ENCODE peak calls at places on chromosomes 11 and 22, in four cellular contexts. F is GM23248, P is A673, T is fibroblast of lung. N is an unnamed sample.

GRCh38 chr22:35299717-35300497 is at the start of gene TOM1:
- DNase-seq in T (peak), F (peak), P (peak), N (peak)

GRCh38 chr11:105699203-105699602 is 89.3 kb downstream of the GRIA4 start:
- DNase-seq in P (no peak), F (no peak), T (no peak), N (no peak)

GRCh38 chr11:8034604-8035224 is 46.3 kb upstream of the TUB start:
- DNase-seq in P (no peak), F (no peak), T (no peak), N (no peak)

GRCh38 chr11:125025968-125026367 is 37.1 kb upstream of the SLC37A2 start:
- DNase-seq in P (no peak), F (no peak), T (no peak), N (no peak)

GRCh38 chr11:12291767-12292166 is 85.6 kb upstream of the PARVA start:
- DNase-seq in P (no peak), F (no peak), T (no peak), N (no peak)

GRCh38 chr22:19867617-19868016 is 12.9 kb upstream of the GNB1L start:
- DNase-seq in F (no peak), T (no peak), P (no peak), N (no peak)

GRCh38 chr11:4035985-4036384 is 58.6 kb upstream of the RRM1 start:
- DNase-seq in P (no peak), F (no peak), T (no peak), N (no peak)

GRCh38 chr11:108340958-108341357 is 118.1 kb downstream of the ATM start:
- DNase-seq in P (no peak), T (no peak), F (no peak), N (no peak)

GRCh38 chr11:45234306-45235006 is 51.7 kb downstream of the SYT13 start:
- DNase-seq in T (no peak), F (no peak), P (no peak), N (no peak)

GRCh38 chr22:38028344-38029130 is 28.7 kb upstream of the PICK1 start:
- DNase-seq in P (no peak), F (no peak), T (no peak), N (no peak)

GRCh38 chr11:119673389-119674336 is 55.3 kb downstream of the NECTIN1 start:
- DNase-seq in T (no peak), P (no peak), F (no peak), N (no peak)

GRCh38 chr11:116421529-116422185 is 351.1 kb downstream of the BUD13 start:
- DNase-seq in P (no peak), T (no peak), F (no peak), N (no peak)

GRCh38 chr11:130636672-130637463 is 188.4 kb downstream of the ADAMTS15 start:
- DNase-seq in T (peak), F (peak), P (no peak), N (no peak)

GRCh38 chr11:43788394-43788793 is 92.2 kb upstream of the ALKBH3 start:
- DNase-seq in P (peak), F (no peak), T (no peak), N (no peak)

GRCh38 chr22:42636506-42636905 is 3.9 kb downstream of the ATP5MGL start:
- DNase-seq in F (no peak), P (no peak), T (no peak), N (no peak)

GRCh38 chr11:2428322-2428795 is 16.0 kb downstream of the TRPM5 start:
- DNase-seq in T (peak), F (peak), P (peak), N (no peak)
- TF ChIP-seq EZH2 in T (no peak), F (no peak), P (no peak), N (no peak)

GRCh38 chr11:101129203-101129943 is at the start of gene PGR:
- DNase-seq in P (peak), F (peak), T (peak), N (no peak)
- TF ChIP-seq EZH2 in P (peak), F (peak), T (peak), N (peak)

GRCh38 chr11:69716099-69716498 is 12.3 kb upstream of the FGF19 start:
- DNase-seq in P (no peak), T (no peak), F (no peak), N (no peak)

GRCh38 chr11:69718912-69719311 is 15.1 kb upstream of the FGF19 start:
- DNase-seq in T (no peak), P (no peak), F (no peak), N (no peak)

GRCh38 chr11:69716891-69717747 is 13.3 kb upstream of the FGF19 start:
- DNase-seq in F (no peak), T (no peak), P (no peak), N (no peak)

GRCh38 chr11:69715446-69715845 is 11.6 kb upstream of the FGF19 start:
- DNase-seq in T (no peak), F (no peak), P (no peak), N (no peak)

GRCh38 chr11:69718147-69718546 is 14.3 kb upstream of the FGF19 start:
- DNase-seq in F (peak), P (peak), T (peak), N (no peak)
- TF ChIP-seq EZH2 in F (no peak), P (no peak), T (no peak), N (no peak)

DNA sequence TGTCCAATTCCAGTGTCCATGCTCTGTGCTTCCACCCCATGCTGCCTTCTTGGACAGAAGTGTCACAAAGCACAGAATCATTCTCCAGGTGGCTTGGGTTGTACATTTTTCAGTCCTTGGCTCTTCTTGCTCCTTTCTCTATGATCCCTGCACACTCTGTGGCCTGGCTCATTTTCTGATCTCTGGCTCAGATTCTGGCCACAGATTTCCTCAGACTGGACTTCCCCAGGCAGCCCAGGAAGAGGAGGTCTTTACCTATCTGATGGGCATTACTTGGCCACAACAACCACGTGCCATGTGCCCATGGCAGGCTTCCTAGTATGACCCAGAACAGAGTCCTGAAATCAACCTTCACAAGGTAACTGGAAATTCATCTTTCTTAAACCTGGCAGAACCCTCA is 27.2 kb downstream of the SYTL2 start:
- DNase-seq in F (no peak), P (no peak), T (no peak), N (no peak)
- TF ChIP-seq EZH2 in F (no peak), P (no peak), T (no peak), N (no peak)

GRCh38 chr22:50170453-50171318 is at the start of gene PANX2:
- DNase-seq in F (peak), T (no peak), P (no peak), N (no peak)
- TF ChIP-seq EZH2 in F (no peak), T (peak), P (no peak), N (no peak)

DNA sequence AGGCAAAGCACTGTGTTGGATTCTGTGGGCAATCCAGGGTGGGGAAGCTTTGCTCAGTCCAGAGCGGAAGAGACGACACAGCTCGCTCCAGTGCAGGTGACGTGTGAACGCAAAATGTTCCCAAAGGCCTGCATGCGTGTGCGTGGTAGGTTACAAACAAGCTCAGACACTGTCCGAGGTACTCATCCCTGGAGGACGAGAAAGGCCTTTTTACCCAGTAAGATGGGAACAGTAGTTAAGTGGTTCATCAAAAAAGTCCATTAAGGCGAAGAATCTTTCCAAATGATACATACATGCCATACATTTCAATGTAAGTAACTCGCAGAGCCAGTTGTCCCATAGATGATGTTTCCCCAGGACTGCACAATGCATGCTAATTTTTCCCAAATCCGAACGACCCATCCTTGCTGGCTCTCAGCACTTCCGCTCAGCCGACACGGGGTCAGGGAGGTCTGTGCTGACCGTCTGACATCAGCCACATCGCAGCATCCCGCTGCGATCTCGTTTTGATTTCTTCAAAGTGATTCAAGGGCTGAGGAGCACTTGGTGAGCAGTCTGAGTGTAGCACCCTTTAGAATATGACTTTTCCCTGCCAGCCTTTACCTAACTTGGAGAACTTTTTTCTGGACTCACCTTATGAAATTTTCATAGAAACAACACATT is 19.0 kb downstream of the B3GAT1 start:
- DNase-seq in P (no peak), T (no peak), F (no peak), N (no peak)
- TF ChIP-seq EZH2 in P (no peak), T (no peak), F (no peak), N (no peak)

DNA sequence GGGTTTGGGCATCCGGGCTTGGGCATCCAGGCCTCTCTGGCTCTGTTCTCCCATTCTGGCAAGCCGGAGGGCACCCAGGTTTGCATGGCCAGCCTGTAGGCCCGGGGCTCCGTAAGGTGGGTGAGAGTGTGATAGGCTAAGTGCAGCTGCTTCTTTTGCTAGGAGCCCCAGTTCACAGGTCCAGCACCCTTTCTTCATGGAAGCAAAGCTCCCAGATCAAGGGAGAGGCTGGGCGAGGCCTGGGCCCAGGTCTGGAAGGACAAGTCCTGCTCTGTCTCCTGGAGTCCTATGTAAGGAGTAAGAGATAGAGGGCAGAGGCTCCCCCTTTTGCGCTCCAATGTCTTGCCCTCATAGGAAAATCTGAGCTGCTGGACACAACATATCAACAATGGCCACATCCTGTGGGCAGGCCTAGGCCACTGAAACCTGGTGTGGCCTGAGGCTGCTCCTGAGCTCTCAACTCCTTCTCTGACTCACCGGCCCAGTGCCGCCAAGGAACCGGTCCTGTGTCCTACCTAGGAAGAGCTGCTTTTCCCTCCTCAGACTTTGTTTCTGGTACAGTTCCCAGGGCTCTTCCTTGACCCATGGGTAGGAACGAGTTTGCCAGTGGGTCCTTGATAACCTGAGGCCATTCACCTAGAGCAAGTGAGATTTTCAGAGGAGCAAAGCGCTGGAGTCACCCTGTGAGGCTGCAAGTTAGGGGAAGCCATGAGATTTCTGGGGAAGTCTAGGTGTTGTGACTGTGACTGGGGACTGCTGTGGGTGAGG is 11.7 kb upstream of the PAX6 start:
- DNase-seq in F (no peak), T (no peak), P (no peak), N (no peak)
- TF ChIP-seq EZH2 in F (no peak), T (no peak), P (no peak), N (no peak)

DNA sequence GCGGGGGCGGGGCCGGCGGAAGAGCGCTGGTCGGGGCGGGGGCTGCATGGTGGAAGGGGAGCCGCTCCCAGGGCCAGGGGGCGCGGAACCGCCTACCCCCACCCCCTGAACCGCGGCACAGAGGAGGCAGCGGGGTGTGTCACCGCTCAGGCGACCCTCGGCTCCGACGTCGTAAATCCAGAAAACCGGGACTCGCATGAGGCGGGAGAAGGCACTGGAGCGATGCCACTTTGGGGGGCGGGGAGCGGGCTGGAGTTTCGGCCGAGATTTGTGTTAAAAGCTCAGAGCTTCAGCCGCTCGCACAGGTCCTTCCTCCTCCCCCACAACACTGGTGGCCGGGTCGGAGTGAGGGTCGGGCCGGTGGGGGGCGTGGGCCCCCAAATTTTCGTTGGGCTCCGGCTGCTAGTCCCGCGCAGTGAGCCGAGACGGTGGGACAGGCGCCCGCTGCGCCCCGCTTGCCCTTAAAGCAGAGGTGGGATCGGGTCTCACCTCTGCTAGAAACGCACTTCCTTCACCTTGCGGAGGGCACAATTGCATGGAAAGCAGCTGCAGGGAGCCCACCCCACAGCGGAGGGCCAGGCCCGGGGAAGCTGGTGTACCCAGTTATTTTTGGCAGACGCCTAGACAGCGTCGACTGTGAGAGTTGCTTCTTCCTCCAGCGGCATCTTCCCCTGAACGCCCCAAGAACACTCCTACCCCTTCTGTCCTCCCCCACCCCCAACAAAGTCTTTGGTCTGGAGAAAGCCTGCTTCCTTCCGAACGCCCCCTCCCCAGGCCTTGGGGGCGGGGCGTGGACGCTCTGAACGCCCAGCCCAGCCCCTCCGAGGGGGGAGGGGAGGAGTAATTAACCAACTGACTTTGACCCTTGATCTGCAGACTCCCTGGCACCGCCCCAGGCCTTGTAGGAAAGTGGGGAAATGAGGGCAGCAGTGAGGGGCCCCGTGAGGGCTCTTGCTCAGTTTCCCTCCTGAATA is 1.1 kb downstream of the OVOL1 start:
- DNase-seq in F (peak), P (no peak), T (no peak), N (no peak)
- TF ChIP-seq EZH2 in F (peak), P (peak), T (peak), N (no peak)

GRCh38 chr11:118610220-118610772 is 2.9 kb downstream of the PHLDB1 start:
- DNase-seq in T (no peak), P (no peak), F (peak), N (no peak)

GRCh38 chr11:118608268-118609214 is 1.1 kb downstream of the PHLDB1 start:
- DNase-seq in F (peak), P (peak), T (peak), N (no peak)

GRCh38 chr11:118607401-118608267 is at the start of gene PHLDB1:
- DNase-seq in T (peak), P (peak), F (peak), N (no peak)

GRCh38 chr11:118610773-118611432 is 3.5 kb downstream of the PHLDB1 start:
- DNase-seq in P (peak), F (peak), T (peak), N (no peak)

GRCh38 chr11:118609380-118610219 is 2.2 kb downstream of the PHLDB1 start:
- DNase-seq in P (no peak), F (peak), T (peak), N (no peak)
- TF ChIP-seq EZH2 in P (no peak), F (no peak), T (no peak), N (no peak)

N was measured in SK-N-MC.